ENCODE peak calls at places on chromosome 18, in four cellular contexts. G is activated CD8-positive, alpha-beta memory T cell treated with anti-CD3 and anti-CD28 coated beads for 48 hours; W is GM04503; C is 8988T. T is an unnamed sample.
A peak's percentile ranks its signal among the peaks of the same experiment; 100 is the strongest.

GRCh38 chr18:2538844-2539243 is 32.5 kb downstream of the METTL4 start:
- DNase-seq in C (no peak), W (no peak), G (no peak), T (no peak)

GRCh38 chr18:77560334-77560970 is 310.8 kb downstream of the GALR1 start:
- DNase-seq in G (no peak), W (no peak), C (no peak), T (no peak)

GRCh38 chr18:8501044-8501443 is 108.2 kb upstream of the RAB12 start:
- DNase-seq in C (no peak), G (no peak), W (no peak), T (peak; percentile 78)

GRCh38 chr18:58570360-58571064 is 58.4 kb downstream of the ALPK2 start:
- DNase-seq in G (no peak), C (no peak), W (no peak), T (no peak)

GRCh38 chr18:26227051-26227672 is 917 bp downstream of the TAF4B start:
- DNase-seq in G (no peak), W (no peak), C (no peak), T (no peak)

GRCh38 chr18:39667905-39668304 is 2102.3 kb upstream of the CELF4 start:
- DNase-seq in C (no peak), W (no peak), G (no peak), T (no peak)

GRCh38 chr18:49139726-49140125 is 189.0 kb upstream of the SMAD7 start:
- DNase-seq in C (no peak), W (no peak), G (no peak), T (no peak)

GRCh38 chr18:69686861-69687260 is 260.8 kb downstream of the CD226 start:
- DNase-seq in W (no peak), G (no peak), C (no peak), T (no peak)

GRCh38 chr18:79944126-79944731 is 7.2 kb downstream of the SLC66A2 start:
- DNase-seq in C (no peak), W (no peak), G (no peak), T (peak; percentile 20)

GRCh38 chr18:67705748-67706147 is 189.2 kb upstream of the DSEL start:
- DNase-seq in G (no peak), W (no peak), C (no peak), T (no peak)

GRCh38 chr18:24490545-24490944 is 30.1 kb downstream of the HRH4 start:
- DNase-seq in C (no peak), G (no peak), W (peak; percentile 37), T (no peak)

GRCh38 chr18:48608581-48608980 is 69.8 kb downstream of the CTIF start:
- DNase-seq in C (no peak), G (no peak), W (no peak), T (peak; percentile 58)

GRCh38 chr18:73514449-73514848 is 633.2 kb downstream of the FBXO15 start:
- DNase-seq in G (no peak), W (no peak), C (no peak), T (no peak)

GRCh38 chr18:45167631-45168225 is 447.5 kb upstream of the SLC14A2 start:
- DNase-seq in G (no peak), C (no peak), W (peak; percentile 61), T (no peak)

GRCh38 chr18:59540356-59540755 is 156.9 kb downstream of the CCBE1 start:
- DNase-seq in G (no peak), C (no peak), W (no peak), T (no peak)

GRCh38 chr18:78589916-78590437 is 389.6 kb upstream of the SALL3 start:
- DNase-seq in C (no peak), G (no peak), W (no peak), T (no peak)

GRCh38 chr18:37484893-37485834 is 80.4 kb downstream of the CELF4 start:
- DNase-seq in C (no peak), G (peak; percentile 6), W (no peak), T (no peak)

GRCh38 chr18:21672868-21673267 is 31.7 kb downstream of the ABHD3 start:
- DNase-seq in W (peak; percentile 28), C (no peak), G (no peak), T (no peak)

GRCh38 chr18:73670046-73670445 is 477.6 kb downstream of the FBXO15 start:
- DNase-seq in G (no peak), W (no peak), C (no peak), T (no peak)

GRCh38 chr18:62331581-62332436 is 6.7 kb downstream of the TNFRSF11A start:
- DNase-seq in G (no peak), W (no peak), C (no peak), T (no peak)

GRCh38 chr18:58721586-58722160 is 50.4 kb downstream of the MALT1 start:
- DNase-seq in W (no peak), C (no peak), G (no peak), T (no peak)

GRCh38 chr18:51861041-51861440 is 479.0 kb upstream of the DCC start:
- DNase-seq in G (no peak), C (no peak), W (no peak), T (no peak)

GRCh38 chr18:26746284-26747130 is 119.0 kb downstream of the AQP4 start:
- DNase-seq in G (no peak), W (peak; percentile 7), C (no peak), T (no peak)

GRCh38 chr18:45730832-45731545 is 7.0 kb downstream of the SLC14A1 start:
- DNase-seq in C (no peak), W (peak; percentile 53), G (no peak), T (no peak)

GRCh38 chr18:64201781-64202180 is 52.9 kb upstream of the LINC00305 start:
- DNase-seq in C (no peak), W (no peak), G (no peak), T (no peak)

GRCh38 chr18:36811955-36812354 is 16.8 kb downstream of the TPGS2 start:
- DNase-seq in W (peak; percentile 16), C (no peak), G (no peak), T (no peak)

GRCh38 chr18:45774065-45774521 is 50.1 kb downstream of the SLC14A1 start:
- DNase-seq in G (no peak), W (no peak), C (no peak), T (no peak)

GRCh38 chr18:47420130-47420529 is 168.7 kb upstream of the SKOR2 start:
- DNase-seq in C (no peak), G (no peak), W (no peak), T (no peak)

GRCh38 chr18:3262234-3263171 is 570 bp downstream of the MYL12B start:
- DNase-seq in W (no peak), C (no peak), G (no peak), T (no peak)

GRCh38 chr18:5841518-5841917 is 53.8 kb downstream of the TMEM200C start:
- DNase-seq in G (no peak), W (no peak), C (no peak), T (no peak)

GRCh38 chr18:48330016-48330991 is 78.9 kb downstream of the ZBTB7C start:
- DNase-seq in G (no peak), C (no peak), W (peak; percentile 54), T (no peak)

GRCh38 chr18:22816266-22817176 is 116.6 kb upstream of the RBBP8 start:
- DNase-seq in W (no peak), C (no peak), G (no peak), T (peak; percentile 56)

GRCh38 chr18:574456-575228 is 5.5 kb upstream of the CETN1 start:
- DNase-seq in C (no peak), W (no peak), G (no peak), T (no peak)

GRCh38 chr18:35572644-35573043 is 8.9 kb upstream of the GALNT1 start:
- DNase-seq in W (no peak), G (no peak), C (no peak), T (no peak)

GRCh38 chr18:3867768-3868445 is 417.9 kb downstream of the TGIF1 start:
- DNase-seq in W (no peak), G (no peak), C (no peak), T (no peak)

GRCh38 chr18:76056467-76057194 is 438.4 kb downstream of the ZNF516 start:
- DNase-seq in G (no peak), C (no peak), W (no peak), T (no peak)

GRCh38 chr18:26655614-26656400 is 107.5 kb upstream of the KCTD1 start:
- DNase-seq in C (peak; percentile 39), G (no peak), W (no peak), T (no peak)